ENCODE peak calls at places on chromosome 5, in seven cellular contexts. N is small intestine, B is H1, W is mammary epithelial cell, P is PC-3, H is left ventricle myocardium inferior, L is right atrium auricular region. Z is an unnamed sample. For H3K27me3 and H3K4me1, the result is how much of the 10 kb centered on the place peaks cover.

GRCh38 chr5:142395334-142395733 is 70.5 kb upstream of the SPRY4 start:
- DNase-seq in N (no peak), B (no peak), W (no peak), P (no peak), H (no peak), L (no peak), Z (no peak)

GRCh38 chr5:112923988-112924387 is 2.0 kb upstream of the REEP5 start:
- DNase-seq in N (no peak), B (no peak), W (no peak), P (no peak), H (no peak), L (no peak), Z (no peak)

GRCh38 chr5:126851441-126852103 is 74.6 kb downstream of the LMNB1 start:
- DNase-seq in N (no peak), B (peak), W (no peak), P (no peak), H (no peak), L (no peak), Z (no peak)

GRCh38 chr5:133354323-133355161 is 257.8 kb downstream of the FSTL4 start:
- DNase-seq in N (no peak), B (no peak), W (no peak), P (no peak), H (no peak), L (peak), Z (peak)

GRCh38 chr5:1685076-1685475 is 114.6 kb downstream of the MRPL36 start:
- DNase-seq in N (no peak), B (peak), W (no peak), P (no peak), H (no peak), L (peak), Z (no peak)

GRCh38 chr5:88674262-88675158 is 208.5 kb downstream of the MEF2C start:
- DNase-seq in N (peak), B (peak), W (no peak), P (no peak), H (no peak), L (no peak), Z (peak)

GRCh38 chr5:14507156-14507941 is 74.2 kb upstream of the OTULINL start:
- DNase-seq in N (no peak), B (no peak), W (no peak), P (no peak), H (no peak), L (no peak), Z (no peak)

GRCh38 chr5:124963236-124963929 is 216.9 kb upstream of the ZNF608 start:
- DNase-seq in N (no peak), B (peak), W (peak), P (peak), H (no peak), L (no peak), Z (peak)

GRCh38 chr5:164289526-164289925 is 784.1 kb downstream of the MAT2B start:
- DNase-seq in N (no peak), B (no peak), W (no peak), P (no peak), H (no peak), L (no peak), Z (no peak)

GRCh38 chr5:28914302-28914701 is 1875.9 kb upstream of the CDH9 start:
- DNase-seq in N (no peak), B (no peak), W (no peak), P (no peak), H (no peak), L (no peak), Z (no peak)

GRCh38 chr5:160702856-160703453 is 149.1 kb downstream of the ATP10B start:
- DNase-seq in N (no peak), B (no peak), W (peak), P (no peak), H (no peak), L (no peak), Z (no peak)

GRCh38 chr5:86909896-86910295 is 292.2 kb downstream of the COX7C start:
- DNase-seq in N (no peak), B (no peak), W (no peak), P (peak), H (no peak), L (no peak), Z (no peak)

GRCh38 chr5:92836861-92837755 is 743.9 kb downstream of the NR2F1-AS1 start:
- DNase-seq in N (no peak), B (no peak), W (peak), P (peak), H (no peak), L (no peak), Z (no peak)

DNA sequence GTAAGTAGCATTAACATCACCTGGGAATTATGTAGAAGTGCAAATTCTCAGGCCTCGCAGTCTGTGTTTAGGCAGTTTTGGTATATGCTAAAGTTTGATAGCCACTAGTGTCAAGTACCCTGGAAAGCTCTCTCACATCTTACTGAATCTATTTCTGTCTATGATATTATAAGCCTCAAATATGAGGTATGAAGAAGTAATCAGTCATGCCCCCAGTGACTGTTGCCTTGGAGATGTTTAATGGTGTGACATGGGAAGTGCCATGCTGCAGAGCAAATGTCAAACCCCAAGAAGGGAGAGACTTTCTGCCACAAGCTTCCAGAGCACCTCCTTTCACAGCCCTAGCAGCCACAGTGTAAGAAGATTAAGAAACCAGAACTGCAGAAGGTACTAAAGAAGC is 9.8 kb upstream of the PDE8B start:
- DNase-seq in N (no peak), B (no peak), W (no peak), P (no peak), H (no peak), L (no peak), Z (no peak)
- H3K4me3 ChIP-seq in N (no peak), B (no peak), W (no peak), P (no peak), H (no peak), L (no peak), Z (no peak)

DNA sequence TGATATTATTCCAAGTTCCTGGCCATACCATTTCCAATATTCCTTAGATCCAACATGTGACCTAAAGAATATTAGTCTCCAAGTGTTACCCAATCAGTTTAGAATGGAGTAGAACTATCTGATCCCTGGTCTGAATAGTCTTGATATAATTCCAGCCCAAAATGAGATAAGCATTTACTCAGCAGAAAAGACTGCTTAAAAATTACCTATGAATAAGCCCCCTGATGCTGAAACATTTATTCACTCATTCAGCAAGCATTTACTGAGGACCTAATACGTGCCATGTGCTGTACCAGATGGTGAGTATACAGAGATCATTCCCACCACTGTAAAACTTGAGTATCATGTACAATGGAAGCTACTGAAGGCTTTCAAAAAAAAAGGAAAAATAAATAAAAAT is 157.0 kb downstream of the FAM114A2 start:
- DNase-seq in N (no peak), B (no peak), W (no peak), P (no peak), H (no peak), L (no peak), Z (no peak)
- H3K27me3 ChIP-seq in N (under half), B (under half), W (under half), P (under half), H (under half), L (under half), Z (under half)

GRCh38 chr5:128081111-128081865 is 2.3 kb upstream of the SLC12A2 start:
- DNase-seq in N (peak), B (no peak), W (no peak), P (peak), H (no peak), L (no peak), Z (peak)

GRCh38 chr5:128084228-128085167 is 932 bp downstream of the SLC12A2 start:
- DNase-seq in N (peak), B (peak), W (peak), P (peak), H (peak), L (no peak), Z (peak)

GRCh38 chr5:128083033-128083810 is at the start of gene SLC12A2:
- DNase-seq in N (peak), B (peak), W (peak), P (peak), H (peak), L (peak), Z (peak)

GRCh38 chr5:128083811-128084227 is 253 bp downstream of the SLC12A2 start:
- DNase-seq in N (no peak), B (peak), W (no peak), P (no peak), H (no peak), L (no peak), Z (no peak)

DNA sequence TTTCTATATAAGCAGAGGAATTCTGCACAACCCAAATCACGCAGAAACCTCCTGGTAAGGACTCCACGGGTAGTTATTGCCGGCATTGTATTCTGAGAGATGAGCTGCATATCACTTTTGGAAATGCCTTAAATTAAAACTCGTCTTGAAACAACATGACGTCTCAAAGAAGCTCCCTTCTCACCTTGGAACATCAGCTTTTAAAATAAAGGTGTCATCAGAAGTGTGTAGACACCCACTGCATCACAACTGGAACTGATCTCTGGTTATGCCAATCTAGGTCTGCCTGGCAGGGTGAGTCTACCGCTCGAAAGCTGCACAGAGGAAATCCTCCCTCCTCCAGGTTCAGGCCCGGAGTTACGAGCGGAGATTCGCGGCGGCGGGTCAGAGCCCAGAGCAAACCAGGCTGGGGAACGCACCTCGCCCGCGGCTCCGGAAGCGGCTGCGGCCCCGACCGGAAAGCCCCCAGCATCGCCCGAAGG is 974 bp upstream of the SLC12A2 start:
- DNase-seq in N (no peak), B (no peak), W (no peak), P (no peak), H (no peak), L (no peak), Z (no peak)
- H3K4me1 ChIP-seq in N (under half), B (under half), W (under half), P (under half), H (half or more), L (under half), Z (under half)

GRCh38 chr5:143550985-143551630 is 147.6 kb upstream of the NR3C1 start:
- DNase-seq in N (no peak), B (no peak), W (no peak), P (no peak), H (no peak), L (no peak), Z (no peak)
- H3K4me3 ChIP-seq in N (no peak), B (no peak), W (no peak), P (no peak), H (no peak), L (no peak), Z (no peak)

GRCh38 chr5:123087173-123088030 is 1.6 kb upstream of the PRDM6 start:
- DNase-seq in N (no peak), B (peak), W (no peak), P (no peak), H (no peak), L (no peak), Z (no peak)

GRCh38 chr5:123084730-123085605 is 4.1 kb upstream of the PRDM6 start:
- DNase-seq in N (no peak), B (no peak), W (no peak), P (no peak), H (no peak), L (no peak), Z (no peak)

GRCh38 chr5:123086376-123087055 is 2.5 kb upstream of the PRDM6 start:
- DNase-seq in N (no peak), B (peak), W (no peak), P (no peak), H (no peak), L (no peak), Z (no peak)

GRCh38 chr5:123088031-123088805 is 823 bp upstream of the PRDM6 start:
- DNase-seq in N (peak), B (peak), W (no peak), P (no peak), H (no peak), L (no peak), Z (peak)

DNA sequence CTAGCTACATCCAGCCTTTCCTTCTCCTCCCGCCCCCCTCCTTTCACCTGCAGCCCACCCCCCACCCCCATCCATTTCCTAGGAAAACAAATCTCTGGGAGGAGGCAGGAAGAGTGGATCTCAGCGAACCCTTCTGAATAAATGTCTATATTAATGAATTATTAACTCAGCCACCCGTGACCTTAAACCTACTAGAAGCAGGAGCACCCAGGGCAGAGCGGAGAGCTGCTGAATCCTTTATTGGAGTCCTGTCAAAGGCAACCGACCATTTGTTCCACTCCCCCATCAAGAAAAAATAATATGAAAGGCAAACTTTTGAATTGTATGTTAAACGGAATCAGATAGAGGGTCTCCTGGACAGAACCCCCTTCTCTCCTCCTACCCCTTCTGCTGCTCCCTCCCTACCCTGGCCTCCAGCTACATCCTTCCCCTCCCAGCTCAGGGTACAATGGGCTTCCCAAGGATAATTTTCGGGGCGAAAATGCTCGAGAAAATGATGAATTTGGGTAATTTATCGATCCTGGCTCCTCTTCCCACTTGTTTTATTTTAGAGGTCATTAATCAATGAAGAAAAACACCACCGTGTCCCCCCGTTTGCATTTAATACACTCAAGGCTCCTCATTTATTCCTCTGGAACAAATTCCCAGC is 3.3 kb upstream of the PRDM6 start:
- DNase-seq in N (peak), B (no peak), W (no peak), P (no peak), H (no peak), L (no peak), Z (no peak)
- H3K27me3 ChIP-seq in N (under half), B (half or more), W (under half), P (half or more), H (half or more), L (under half), Z (under half)

GRCh38 chr5:56412601-56413379 is 179.7 kb upstream of the ANKRD55 start:
- DNase-seq in N (no peak), B (no peak), W (no peak), P (no peak), H (peak), L (peak), Z (no peak)

GRCh38 chr5:56414056-56414455 is 180.9 kb upstream of the ANKRD55 start:
- DNase-seq in N (no peak), B (no peak), W (no peak), P (no peak), H (no peak), L (no peak), Z (no peak)

GRCh38 chr5:56419667-56420066 is 186.5 kb upstream of the ANKRD55 start:
- DNase-seq in N (no peak), B (no peak), W (no peak), P (no peak), H (no peak), L (no peak), Z (no peak)

GRCh38 chr5:56410696-56411095 is 177.6 kb upstream of the ANKRD55 start:
- DNase-seq in N (no peak), B (no peak), W (no peak), P (no peak), H (no peak), L (no peak), Z (no peak)

GRCh38 chr5:56415356-56415765 is 182.2 kb upstream of the ANKRD55 start:
- DNase-seq in N (peak), B (no peak), W (no peak), P (no peak), H (peak), L (peak), Z (no peak)
- H3K4me1 ChIP-seq in N (under half), B (under half), W (under half), P (under half), H (under half), L (under half), Z (under half)

GRCh38 chr5:145834554-145834916 is 607 bp downstream of the PRELID2 start:
- DNase-seq in N (peak), B (no peak), W (no peak), P (no peak), H (no peak), L (no peak), Z (no peak)

GRCh38 chr5:145835839-145836222 is 689 bp upstream of the PRELID2 start:
- DNase-seq in N (no peak), B (no peak), W (no peak), P (no peak), H (no peak), L (no peak), Z (no peak)

GRCh38 chr5:145833616-145834200 is 1.4 kb downstream of the PRELID2 start:
- DNase-seq in N (peak), B (no peak), W (no peak), P (no peak), H (no peak), L (no peak), Z (no peak)

GRCh38 chr5:145838276-145838675 is 3.1 kb upstream of the PRELID2 start:
- DNase-seq in N (no peak), B (no peak), W (no peak), P (no peak), H (no peak), L (no peak), Z (no peak)

DNA sequence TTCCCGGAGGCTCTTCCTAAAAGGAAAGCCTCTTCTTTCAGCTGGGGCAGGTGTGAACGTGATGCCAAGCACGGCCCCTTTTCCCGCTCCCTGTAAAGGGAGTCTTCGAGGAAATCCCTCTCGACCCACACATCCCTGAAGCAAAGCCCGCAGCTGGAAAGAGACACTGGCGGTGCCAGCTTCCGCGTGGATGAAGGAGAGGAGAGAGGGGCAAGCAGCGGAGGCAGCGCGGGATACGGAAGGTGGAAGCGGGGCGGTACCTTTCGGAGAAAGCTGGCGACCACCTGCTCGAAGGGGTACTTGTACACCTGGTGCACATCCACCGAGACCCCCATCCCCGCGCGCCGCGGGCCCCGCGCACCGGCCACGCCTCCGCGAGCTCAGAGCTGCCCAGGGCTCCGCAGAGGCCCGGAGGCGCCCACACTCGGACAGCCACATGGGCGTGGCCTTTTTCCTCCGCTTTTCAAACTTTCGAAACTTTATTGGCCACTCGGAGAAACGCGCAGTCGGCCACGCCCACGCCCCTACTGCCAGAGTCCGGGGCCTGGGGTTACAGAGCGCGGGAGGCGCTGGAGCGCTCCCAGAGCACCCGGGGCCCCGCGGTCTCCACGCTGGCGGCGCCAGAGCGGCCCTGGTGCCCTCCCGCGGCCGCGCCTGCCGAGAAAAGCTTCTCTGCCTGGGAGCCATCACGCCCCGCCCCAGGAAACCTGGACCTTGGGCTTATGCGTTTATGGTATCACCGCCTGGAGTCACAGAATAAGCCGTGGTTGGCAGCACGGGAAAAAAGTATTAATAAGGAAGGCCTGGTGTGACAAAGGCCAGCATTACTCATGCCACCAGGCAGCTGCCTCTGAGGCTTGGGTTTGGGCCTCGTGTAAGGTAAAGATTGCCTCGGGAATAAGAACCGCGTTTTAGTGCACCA is at the start of gene PRELID2:
- DNase-seq in N (peak), B (peak), W (peak), P (peak), H (peak), L (peak), Z (no peak)
- H3K4me3 ChIP-seq in N (peak), B (peak), W (peak), P (peak), H (peak), L (peak), Z (no peak)

DNA sequence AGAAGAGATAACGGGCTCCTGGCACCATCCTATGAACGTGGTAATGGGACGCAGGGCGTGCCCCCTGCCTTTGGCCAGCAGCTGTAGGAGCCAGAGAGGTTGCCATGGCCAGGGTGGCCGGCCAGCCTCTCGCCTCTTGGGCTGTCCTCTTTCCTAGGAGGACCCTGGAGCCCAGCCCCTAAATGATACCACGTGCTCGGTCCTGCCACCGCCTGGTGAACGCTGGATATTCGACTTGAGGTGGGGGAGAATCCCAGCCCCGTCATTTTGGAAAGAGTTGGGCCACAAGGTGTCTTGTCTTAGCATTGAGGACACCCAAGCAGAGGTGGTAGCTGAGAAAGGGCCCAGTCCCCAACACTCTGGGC is 391 bp upstream of the NRG2 start:
- DNase-seq in N (no peak), B (no peak), W (no peak), P (peak), H (peak), L (no peak), Z (no peak)
- H3K27me3 ChIP-seq in N (under half), B (half or more), W (under half), P (under half), H (under half), L (under half), Z (under half)

GRCh38 chr5:131270809-131271208 is 7.0 kb downstream of the CDC42SE2 start:
- DNase-seq in N (no peak), B (no peak), W (no peak), P (peak), H (no peak), L (no peak), Z (no peak)
- H3K4me1 ChIP-seq in N (under half), B (under half), W (under half), P (under half), H (under half), L (under half), Z (under half)